ENCODE peak calls at places on chromosomes 5 and 9, in four cellular contexts. One of them, this sample, is unnamed.

GRCh38 chr5:156824800-156825199 is 25.3 kb upstream of the PPP1R2B start:
- DNase-seq in activated gamma-delta T cell treated with anti-CD3 and anti-CD28 coated beads, Interleukin-2, amount 50 U/mL, for 16 hours: no peak
- DNase-seq in renal cortical epithelial cell: peak
- DNase-seq in iris pigment epithelial cell: peak
- DNase-seq in this sample: no peak

GRCh38 chr9:34907044-34907443 is 51.0 kb upstream of the PHF24 start:
- DNase-seq in activated gamma-delta T cell treated with anti-CD3 and anti-CD28 coated beads, Interleukin-2, amount 50 U/mL, for 16 hours: no peak
- DNase-seq in iris pigment epithelial cell: no peak
- DNase-seq in renal cortical epithelial cell: no peak
- DNase-seq in this sample: no peak

GRCh38 chr9:1939466-1939865 is 75.7 kb upstream of the SMARCA2 start:
- DNase-seq in iris pigment epithelial cell: no peak
- DNase-seq in activated gamma-delta T cell treated with anti-CD3 and anti-CD28 coated beads, Interleukin-2, amount 50 U/mL, for 16 hours: no peak
- DNase-seq in renal cortical epithelial cell: no peak
- DNase-seq in this sample: no peak

GRCh38 chr9:76581752-76582151 is 122.8 kb downstream of the GCNT1 start:
- DNase-seq in renal cortical epithelial cell: no peak
- DNase-seq in activated gamma-delta T cell treated with anti-CD3 and anti-CD28 coated beads, Interleukin-2, amount 50 U/mL, for 16 hours: no peak
- DNase-seq in iris pigment epithelial cell: no peak
- DNase-seq in this sample: no peak

GRCh38 chr9:90433398-90433890 is 209.2 kb downstream of the DIRAS2 start:
- DNase-seq in activated gamma-delta T cell treated with anti-CD3 and anti-CD28 coated beads, Interleukin-2, amount 50 U/mL, for 16 hours: no peak
- DNase-seq in renal cortical epithelial cell: peak
- DNase-seq in iris pigment epithelial cell: peak
- DNase-seq in this sample: no peak

GRCh38 chr5:14591548-14591947 is 10.0 kb downstream of the OTULINL start:
- DNase-seq in activated gamma-delta T cell treated with anti-CD3 and anti-CD28 coated beads, Interleukin-2, amount 50 U/mL, for 16 hours: no peak
- DNase-seq in renal cortical epithelial cell: peak
- DNase-seq in iris pigment epithelial cell: no peak
- DNase-seq in this sample: no peak

GRCh38 chr9:137989999-137990715 is 112.6 kb downstream of the CACNA1B start:
- DNase-seq in renal cortical epithelial cell: no peak
- DNase-seq in activated gamma-delta T cell treated with anti-CD3 and anti-CD28 coated beads, Interleukin-2, amount 50 U/mL, for 16 hours: no peak
- DNase-seq in iris pigment epithelial cell: no peak
- DNase-seq in this sample: no peak

GRCh38 chr5:132283423-132284043 is 10.7 kb upstream of the SLC22A4 start:
- DNase-seq in iris pigment epithelial cell: peak
- DNase-seq in activated gamma-delta T cell treated with anti-CD3 and anti-CD28 coated beads, Interleukin-2, amount 50 U/mL, for 16 hours: no peak
- DNase-seq in renal cortical epithelial cell: peak
- DNase-seq in this sample: no peak

GRCh38 chr9:123401879-123402513 is 46.0 kb downstream of the CRB2 start:
- DNase-seq in renal cortical epithelial cell: peak
- DNase-seq in iris pigment epithelial cell: peak
- DNase-seq in activated gamma-delta T cell treated with anti-CD3 and anti-CD28 coated beads, Interleukin-2, amount 50 U/mL, for 16 hours: no peak
- DNase-seq in this sample: no peak

GRCh38 chr5:124644582-124644981 is 101.9 kb downstream of the ZNF608 start:
- DNase-seq in renal cortical epithelial cell: no peak
- DNase-seq in activated gamma-delta T cell treated with anti-CD3 and anti-CD28 coated beads, Interleukin-2, amount 50 U/mL, for 16 hours: no peak
- DNase-seq in iris pigment epithelial cell: no peak
- DNase-seq in this sample: no peak

GRCh38 chr9:81410201-81410600 is 279.1 kb downstream of the TLE1 start:
- DNase-seq in activated gamma-delta T cell treated with anti-CD3 and anti-CD28 coated beads, Interleukin-2, amount 50 U/mL, for 16 hours: no peak
- DNase-seq in renal cortical epithelial cell: peak
- DNase-seq in iris pigment epithelial cell: peak
- DNase-seq in this sample: no peak

GRCh38 chr9:20754556-20754955 is 70.5 kb downstream of the FOCAD start:
- DNase-seq in renal cortical epithelial cell: no peak
- DNase-seq in iris pigment epithelial cell: peak
- DNase-seq in activated gamma-delta T cell treated with anti-CD3 and anti-CD28 coated beads, Interleukin-2, amount 50 U/mL, for 16 hours: no peak
- DNase-seq in this sample: no peak

GRCh38 chr9:126128494-126129142 is 198.0 kb upstream of the MVB12B start:
- DNase-seq in activated gamma-delta T cell treated with anti-CD3 and anti-CD28 coated beads, Interleukin-2, amount 50 U/mL, for 16 hours: no peak
- DNase-seq in iris pigment epithelial cell: no peak
- DNase-seq in renal cortical epithelial cell: no peak
- DNase-seq in this sample: no peak

GRCh38 chr5:10600629-10601245 is 36.9 kb downstream of the ANKRD33B start:
- DNase-seq in renal cortical epithelial cell: peak
- DNase-seq in activated gamma-delta T cell treated with anti-CD3 and anti-CD28 coated beads, Interleukin-2, amount 50 U/mL, for 16 hours: no peak
- DNase-seq in iris pigment epithelial cell: no peak
- DNase-seq in this sample: no peak